ENCODE peak calls at places on chromosomes 7 and 10, in five cellular contexts. Y is heart right ventricle, V is NCI-H774, G is choroid plexus epithelial cell, F is substantia nigra. O is an unnamed sample.

GRCh38 chr10:69317175-69318086 is 39.1 kb downstream of the HK1 start:
- DNase-seq in Y (no peak), F (no peak), V (no peak), G (no peak), O (no peak)

GRCh38 chr7:96116173-96116572 is 205.7 kb downstream of the SLC25A13 start:
- DNase-seq in Y (no peak), V (no peak), G (no peak), F (no peak), O (no peak)

GRCh38 chr7:114206688-114207087 is 207.9 kb upstream of the FOXP2 start:
- DNase-seq in Y (no peak), V (no peak), G (no peak), F (no peak), O (no peak)

GRCh38 chr10:76769161-76769560 is 868.4 kb downstream of the KCNMA1 start:
- DNase-seq in V (no peak), Y (no peak), G (no peak), F (no peak), O (no peak)

GRCh38 chr10:69056536-69057260 is 31.2 kb upstream of the SRGN start:
- DNase-seq in G (no peak), Y (no peak), V (no peak), F (no peak), O (no peak)

GRCh38 chr7:2525161-2525930 is 5.8 kb downstream of the LFNG start:
- DNase-seq in F (no peak), V (no peak), Y (no peak), G (no peak), O (no peak)

GRCh38 chr7:36604801-36605200 is 119.5 kb downstream of the AOAH start:
- DNase-seq in V (no peak), G (no peak), Y (no peak), F (no peak), O (no peak)

GRCh38 chr10:114762811-114763210 is 58.8 kb upstream of the FHIP2A start:
- DNase-seq in Y (no peak), V (no peak), F (no peak), G (no peak), O (no peak)

GRCh38 chr10:110775406-110775805 is 96.3 kb upstream of the PDCD4 start:
- DNase-seq in G (no peak), Y (no peak), V (no peak), F (no peak), O (no peak)

GRCh38 chr7:149690688-149691446 is 82.5 kb downstream of the ZNF467 start:
- DNase-seq in Y (peak; percentile 20), G (peak; percentile 77), V (peak; percentile 83), F (no peak), O (peak; percentile 76)

GRCh38 chr7:82810558-82811259 is 352.0 kb downstream of the PCLO start:
- DNase-seq in G (peak; percentile 85), V (peak; percentile 47), Y (no peak), F (no peak), O (no peak)

GRCh38 chr10:97163141-97163540 is 22.6 kb downstream of the SLIT1 start:
- DNase-seq in G (no peak), F (no peak), V (no peak), Y (no peak), O (no peak)

GRCh38 chr7:138161600-138162081 is 85.4 kb downstream of the AKR1D1 start:
- DNase-seq in V (peak; percentile 96), Y (peak; percentile 23), G (peak; percentile 97), F (peak; percentile 70), O (peak; percentile 82)

GRCh38 chr7:155514296-155514695 is 32.1 kb downstream of the CNPY1 start:
- DNase-seq in F (no peak), V (no peak), Y (no peak), G (no peak), O (no peak)

GRCh38 chr10:114261116-114261515 is 22.1 kb downstream of the VWA2 start:
- DNase-seq in F (no peak), Y (no peak), V (no peak), G (peak; percentile 41), O (no peak)

GRCh38 chr10:76040107-76040829 is 608.8 kb downstream of the LRMDA start:
- DNase-seq in Y (no peak), F (no peak), G (peak; percentile 7), V (no peak), O (no peak)

GRCh38 chr7:44144968-44145418 is 3.9 kb upstream of the MYL7 start:
- DNase-seq in V (no peak), G (no peak), F (no peak), Y (no peak), O (no peak)

GRCh38 chr7:1081931-1082401 is 5.9 kb upstream of the GPER1 start:
- DNase-seq in V (peak; percentile 18), F (no peak), Y (no peak), G (peak; percentile 52), O (no peak)

GRCh38 chr7:112985377-112985987 is 101.1 kb downstream of the GPR85 start:
- DNase-seq in Y (no peak), V (no peak), F (no peak), G (peak; percentile 86), O (no peak)

GRCh38 chr10:22931948-22932347 is 4.1 kb downstream of the ARMC3 start:
- DNase-seq in Y (no peak), G (peak; percentile 72), V (no peak), F (no peak), O (no peak)

GRCh38 chr7:28037220-28038010 is 143.2 kb downstream of the JAZF1 start:
- DNase-seq in V (no peak), F (no peak), G (peak; percentile 93), Y (no peak), O (no peak)

GRCh38 chr7:154682003-154682402 is 320.9 kb downstream of the PAXIP1 start:
- DNase-seq in F (no peak), G (no peak), V (no peak), Y (no peak), O (no peak)

GRCh38 chr10:119652361-119652760 is 1.2 kb downstream of the BAG3 start:
- DNase-seq in Y (no peak), G (peak; percentile 80), F (no peak), V (no peak), O (no peak)

GRCh38 chr7:128014864-128015263 is 16.4 kb downstream of the LRRC4 start:
- DNase-seq in F (no peak), G (no peak), Y (no peak), V (no peak), O (no peak)

GRCh38 chr7:64888561-64888900 is 14.5 kb upstream of the ZNF273 start:
- DNase-seq in F (no peak), V (no peak), G (peak; percentile 27), Y (no peak), O (no peak)

GRCh38 chr10:74947781-74948401 is 121.5 kb downstream of the KAT6B start:
- DNase-seq in F (no peak), Y (no peak), G (no peak), V (peak; percentile 84), O (no peak)

GRCh38 chr7:98998821-98999725 is 120.7 kb downstream of the TRRAP start:
- DNase-seq in G (no peak), F (no peak), Y (no peak), V (no peak), O (peak; percentile 36)

GRCh38 chr10:7563368-7563767 is 103.4 kb downstream of the ITIH5 start:
- DNase-seq in V (no peak), G (peak; percentile 19), Y (no peak), F (peak; percentile 21), O (no peak)

GRCh38 chr10:17528296-17528862 is 74.0 kb upstream of the ST8SIA6 start:
- DNase-seq in V (no peak), F (no peak), Y (no peak), G (peak; percentile 20), O (no peak)

GRCh38 chr7:134855467-134855866 is 76.0 kb downstream of the CALD1 start:
- DNase-seq in V (no peak), G (peak; percentile 33), Y (no peak), F (no peak), O (no peak)

GRCh38 chr10:117175215-117175900 is 21.9 kb upstream of the KCNK18 start:
- DNase-seq in V (no peak), F (peak; percentile 37), G (no peak), Y (no peak), O (no peak)

GRCh38 chr7:48337012-48337621 is 165.9 kb downstream of the ABCA13 start:
- DNase-seq in G (peak; percentile 75), Y (no peak), V (no peak), F (peak; percentile 4), O (no peak)

GRCh38 chr10:100620087-100620835 is 84.5 kb downstream of the HIF1AN start:
- DNase-seq in F (no peak), Y (no peak), G (no peak), V (no peak), O (no peak)

GRCh38 chr10:44853148-44853734 is 57.9 kb upstream of the TMEM72 start:
- DNase-seq in V (peak; percentile 1), F (no peak), Y (no peak), G (peak; percentile 65), O (peak; percentile 34)

GRCh38 chr10:24744966-24745365 is 21.3 kb upstream of the ARHGAP21 start:
- DNase-seq in G (no peak), V (no peak), Y (no peak), F (no peak), O (no peak)

O was measured in right atrium auricular region.